ENCODE peak calls at places on chromosomes 16 and 17, in four cellular contexts. M, F, P and L are unnamed samples.

GRCh38 chr16:72241930-72242329 is 70.0 kb upstream of the PMFBP1 start:
- DNase-seq in M (no peak), F (peak), P (peak), L (peak)

GRCh38 chr16:76483510-76483909 is 206.3 kb downstream of the CNTNAP4 start:
- DNase-seq in M (no peak), F (no peak), P (no peak), L (no peak)

GRCh38 chr16:67773569-67774456 is 32.5 kb downstream of the RANBP10 start:
- DNase-seq in M (peak), F (no peak), P (no peak), L (peak)

GRCh38 chr17:21249086-21249795 is 4.0 kb downstream of the NATD1 start:
- DNase-seq in M (no peak), F (no peak), P (no peak), L (no peak)

GRCh38 chr17:82283208-82283749 is 9.8 kb upstream of the CSNK1D start:
- DNase-seq in M (peak), F (peak), P (no peak), L (peak)

GRCh38 chr16:28531777-28532744 is 6.7 kb downstream of the NUPR1 start:
- DNase-seq in M (peak), F (no peak), P (no peak), L (peak)

GRCh38 chr17:76354747-76355310 is 1.1 kb upstream of the PRPSAP1 start:
- DNase-seq in M (peak), F (no peak), P (no peak), L (no peak)

GRCh38 chr17:44398692-44399691 is 9.5 kb upstream of the ITGA2B start:
- DNase-seq in M (no peak), F (no peak), P (no peak), L (no peak)

GRCh38 chr17:70599198-70599597 is 429.9 kb downstream of the KCNJ2 start:
- DNase-seq in M (no peak), F (no peak), P (no peak), L (no peak)

GRCh38 chr16:4089251-4089810 is 26.9 kb downstream of the ADCY9 start:
- DNase-seq in M (no peak), F (no peak), P (no peak), L (no peak)

GRCh38 chr16:89720520-89720858 is 209 bp downstream of the VPS9D1 start:
- DNase-seq in M (peak), F (peak), P (no peak), L (no peak)

GRCh38 chr17:2241823-2242222 is 61.8 kb downstream of the SMG6 start:
- DNase-seq in M (no peak), F (no peak), P (peak), L (peak)

GRCh38 chr17:73338050-73338491 is 26.3 kb upstream of the CDC42EP4 start:
- DNase-seq in M (peak), F (no peak), P (no peak), L (peak)

GRCh38 chr16:57313509-57313908 is 29.0 kb upstream of the PLLP start:
- DNase-seq in M (no peak), F (no peak), P (no peak), L (no peak)

GRCh38 chr17:49548506-49549310 is 27.0 kb upstream of the NXPH3 start:
- DNase-seq in M (no peak), F (no peak), P (no peak), L (peak)

GRCh38 chr16:855471-855870 is 54.9 kb upstream of the GNG13 start:
- DNase-seq in M (peak), F (no peak), P (no peak), L (no peak)